ENCODE peak calls at places on chromosomes 16 and 17, in six cellular contexts. D is psoas muscle, E is cardiac muscle cell, S is DND-41, A is small intestine, P is upper lobe of left lung. O is an unnamed sample. For H3K9me3, the result is how much of the 10 kb centered on the place peaks cover.

GRCh38 chr17:46770818-46771600 is 47.5 kb downstream of the WNT3 start:
- DNase-seq in D (peak), E (peak), S (peak), A (peak), P (peak), O (no peak)

GRCh38 chr16:85636234-85636812 is 23.2 kb downstream of the GSE1 start:
- DNase-seq in D (no peak), E (no peak), S (no peak), A (no peak), P (peak), O (no peak)

GRCh38 chr17:65474658-65475057 is 86.8 kb downstream of the AXIN2 start:
- DNase-seq in D (no peak), E (no peak), S (no peak), A (no peak), P (no peak), O (no peak)

GRCh38 chr16:30923554-30924085 is at the start of gene FBXL19:
- DNase-seq in D (peak), E (no peak), S (no peak), A (no peak), P (peak), O (no peak)

GRCh38 chr17:31467502-31468256 is 76.2 kb downstream of the RAB11FIP4 start:
- DNase-seq in D (no peak), E (no peak), S (no peak), A (no peak), P (no peak), O (peak)

GRCh38 chr17:58233547-58233946 is 4.8 kb upstream of the LPO start:
- DNase-seq in D (no peak), E (no peak), S (no peak), A (no peak), P (no peak), O (no peak)

GRCh38 chr17:42843358-42843934 is 934 bp upstream of the AOC2 start:
- DNase-seq in D (no peak), E (peak), S (peak), A (peak), P (no peak), O (no peak)

GRCh38 chr17:68581863-68582645 is 19.1 kb downstream of the FAM20A start:
- DNase-seq in D (no peak), E (no peak), S (no peak), A (no peak), P (no peak), O (no peak)

GRCh38 chr17:44218344-44219125 is 940 bp downstream of the UBTF start:
- DNase-seq in D (peak), E (peak), S (peak), A (peak), P (peak), O (peak)

GRCh38 chr16:50675686-50676610 is 5.2 kb downstream of the SNX20 start:
- DNase-seq in D (no peak), E (no peak), S (no peak), A (no peak), P (no peak), O (no peak)

GRCh38 chr16:85753559-85753958 is 2.7 kb upstream of the C16orf74 start:
- DNase-seq in D (no peak), E (no peak), S (no peak), A (peak), P (no peak), O (peak)

GRCh38 chr17:50615818-50616217 is 18.9 kb upstream of the ABCC3 start:
- DNase-seq in D (no peak), E (no peak), S (no peak), A (no peak), P (no peak), O (no peak)

GRCh38 chr16:13012591-13012990 is 111.2 kb downstream of the SHISA9 start:
- DNase-seq in D (no peak), E (no peak), S (no peak), A (no peak), P (no peak), O (no peak)

GRCh38 chr16:49089533-49089932 is 192.1 kb downstream of the CBLN1 start:
- DNase-seq in D (no peak), E (no peak), S (no peak), A (no peak), P (no peak), O (no peak)

GRCh38 chr16:27706156-27706705 is 156.3 kb downstream of the KATNIP start:
- DNase-seq in D (no peak), E (no peak), S (no peak), A (no peak), P (no peak), O (no peak)

GRCh38 chr17:79002291-79002690 is 7.3 kb downstream of the CANT1 start:
- DNase-seq in D (no peak), E (no peak), S (no peak), A (no peak), P (no peak), O (no peak)

GRCh38 chr16:14334366-14335105 is 263.4 kb downstream of the MRTFB start:
- DNase-seq in D (no peak), E (peak), S (no peak), A (no peak), P (no peak), O (no peak)

GRCh38 chr16:14562691-14563491 is 67.2 kb downstream of the PARN start:
- DNase-seq in D (peak), E (peak), S (no peak), A (peak), P (no peak), O (no peak)

GRCh38 chr17:40604327-40605080 is 39.2 kb upstream of the CCR7 start:
- DNase-seq in D (no peak), E (no peak), S (no peak), A (no peak), P (no peak), O (no peak)

GRCh38 chr17:82315703-82316358 is 1.6 kb downstream of the CD7 start:
- DNase-seq in D (no peak), E (no peak), S (peak), A (peak), P (peak), O (no peak)

GRCh38 chr17:61009619-61010018 is 332.0 kb downstream of the BCAS3 start:
- DNase-seq in D (no peak), E (peak), S (no peak), A (no peak), P (no peak), O (no peak)

GRCh38 chr17:13597723-13598347 is 3.9 kb downstream of the HS3ST3A1 start:
- DNase-seq in D (no peak), E (peak), S (peak), A (peak), P (no peak), O (no peak)

GRCh38 chr17:41882756-41883155 is 17.5 kb upstream of the KLHL11 start:
- DNase-seq in D (no peak), E (no peak), S (no peak), A (no peak), P (no peak), O (no peak)

GRCh38 chr16:78004501-78004900 is 17.8 kb upstream of the CLEC3A start:
- DNase-seq in D (no peak), E (no peak), S (no peak), A (no peak), P (no peak), O (no peak)

GRCh38 chr16:12092347-12092882 is 115.9 kb downstream of the SNX29 start:
- DNase-seq in D (no peak), E (peak), S (no peak), A (no peak), P (no peak), O (no peak)

GRCh38 chr17:68906638-68907037 is 48.6 kb downstream of the ABCA8 start:
- DNase-seq in D (no peak), E (peak), S (no peak), A (peak), P (no peak), O (no peak)

GRCh38 chr16:2146739-2147138 is 1.7 kb upstream of the RAB26 start:
- DNase-seq in D (no peak), E (no peak), S (no peak), A (no peak), P (peak), O (no peak)

DNA sequence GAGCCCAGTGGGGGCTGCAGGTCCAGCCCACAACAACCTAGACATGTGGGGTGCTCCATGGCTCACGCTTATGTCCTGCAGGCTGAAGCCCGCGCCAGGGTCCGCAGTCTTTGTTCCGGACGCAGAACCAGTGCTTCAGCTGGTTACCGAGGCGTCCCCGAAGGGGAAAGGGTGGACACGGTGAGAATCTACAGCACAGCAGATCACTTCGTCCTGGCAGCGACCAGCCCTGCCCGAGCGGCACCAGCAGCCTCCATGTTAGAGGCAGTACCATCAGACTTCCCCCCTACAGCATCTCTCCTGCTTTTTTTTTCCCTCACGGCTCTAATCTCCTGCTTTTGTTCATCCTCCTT is 1736.4 kb downstream of the TP53TG3F start:
- DNase-seq in D (no peak), E (no peak), S (no peak), A (no peak), P (peak), O (no peak)
- H3K9me3 ChIP-seq in D (under half), E (under half), S (under half), A (under half), P (under half), O (under half)

DNA sequence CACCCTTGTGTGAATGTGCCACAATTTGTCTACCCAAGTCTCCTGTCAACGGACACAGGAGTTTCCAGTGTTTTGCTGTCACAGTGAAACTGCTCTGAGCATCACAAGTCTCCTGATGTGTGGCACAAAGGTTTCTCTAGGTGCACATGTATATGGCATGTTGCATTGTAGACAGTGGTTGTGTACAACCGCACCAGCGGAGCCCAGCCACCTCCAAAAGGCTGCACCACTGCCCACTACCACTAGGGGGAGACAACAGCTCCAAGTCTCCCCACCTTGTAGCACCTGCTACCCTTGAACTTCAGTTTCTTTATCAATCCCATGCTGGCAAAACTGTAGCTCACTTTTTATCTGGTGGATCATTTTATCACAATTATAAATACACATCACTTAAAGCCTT is 95.5 kb upstream of the ZNF469 start:
- DNase-seq in D (no peak), E (no peak), S (peak), A (peak), P (no peak), O (no peak)
- H3K9me3 ChIP-seq in D (under half), E (under half), S (under half), A (under half), P (under half), O (under half)

GRCh38 chr16:3306078-3306477 is 781 bp downstream of the ZNF75A start:
- DNase-seq in D (no peak), E (no peak), S (no peak), A (no peak), P (no peak), O (no peak)

GRCh38 chr16:3304370-3304769 is 860 bp downstream of the TIGD7 start:
- DNase-seq in D (no peak), E (peak), S (no peak), A (no peak), P (no peak), O (no peak)

GRCh38 chr16:3305109-3306068 is at the start of the genes TIGD7 and ZNF75A:
- DNase-seq in D (peak), E (peak), S (peak), A (peak), P (peak), O (peak)
- H3K9me3 ChIP-seq in D (half or more), E (under half), S (under half), A (under half), P (half or more), O (half or more)

DNA sequence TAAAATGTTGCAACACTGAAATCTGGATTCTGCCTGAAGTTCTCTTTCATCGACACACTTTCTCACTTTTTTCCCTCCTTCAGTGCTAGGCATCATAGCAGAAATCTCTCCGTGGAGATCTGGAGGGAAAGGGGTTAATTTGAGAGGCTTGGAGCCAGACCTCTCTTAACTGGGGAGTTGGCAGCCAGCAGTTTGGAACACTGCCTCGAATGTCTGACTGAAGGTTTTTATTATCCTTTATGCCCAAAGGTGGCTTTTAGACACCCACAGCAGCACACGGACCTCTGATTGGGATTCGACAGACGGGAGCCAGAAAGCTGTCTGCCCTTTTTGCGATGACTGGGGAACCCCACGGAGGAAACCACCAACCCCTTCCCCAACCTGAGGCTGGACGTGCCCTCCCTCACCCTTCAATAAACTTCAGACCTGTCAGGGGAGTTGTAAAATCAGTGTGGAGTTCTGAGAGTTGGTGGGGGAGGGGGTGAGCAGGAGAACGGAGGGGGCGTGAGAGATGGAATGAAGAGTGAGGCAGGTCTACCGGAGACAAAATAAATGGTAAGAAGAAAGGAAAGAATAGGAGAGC is 833.5 kb upstream of the SOX9 start:
- DNase-seq in D (no peak), E (peak), S (no peak), A (no peak), P (no peak), O (no peak)
- H3K9me3 ChIP-seq in D (under half), E (under half), S (under half), A (under half), P (under half), O (under half)

DNA sequence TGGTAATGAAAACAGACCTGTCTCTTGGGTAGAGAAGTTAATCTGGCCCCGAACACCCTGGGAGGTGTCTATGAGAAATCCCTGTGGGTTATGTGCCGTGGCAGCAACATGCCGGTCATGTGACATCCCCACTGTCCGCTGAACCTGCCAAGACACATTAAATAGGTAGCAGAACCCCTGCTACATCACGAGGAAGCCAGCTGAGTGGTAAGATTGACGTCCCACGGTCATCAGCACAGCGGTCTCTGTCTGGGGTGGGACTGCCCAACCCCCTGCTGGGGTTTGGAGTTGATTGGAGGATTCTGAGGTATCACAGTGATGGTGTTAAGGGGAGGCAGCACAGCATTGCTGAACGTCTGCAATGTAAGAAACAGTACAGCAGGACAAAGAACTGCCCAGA is 2.1 kb downstream of the TMED6 start:
- DNase-seq in D (no peak), E (no peak), S (no peak), A (no peak), P (no peak), O (no peak)
- H3K9me3 ChIP-seq in D (under half), E (under half), S (under half), A (under half), P (under half), O (under half)

DNA sequence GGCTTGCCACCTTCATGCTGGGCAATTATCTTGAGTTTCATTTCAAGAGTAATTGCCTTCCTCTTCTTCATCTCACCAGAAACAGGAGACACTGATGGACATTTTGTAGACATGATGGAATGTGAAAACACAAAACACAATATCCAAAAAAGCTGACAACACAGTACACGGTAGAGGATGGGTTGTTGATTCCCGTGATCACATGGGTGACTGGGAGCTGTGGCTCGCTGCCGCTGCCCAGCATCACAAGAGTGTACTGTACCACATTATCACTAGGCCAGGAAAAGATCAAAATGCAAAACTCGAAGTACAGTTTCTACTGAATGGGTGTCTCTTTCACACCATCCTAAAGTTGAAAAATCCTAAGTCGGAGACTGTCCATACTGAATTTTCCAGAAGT is 7.4 kb downstream of the PTRH2 start:
- DNase-seq in D (no peak), E (no peak), S (no peak), A (no peak), P (peak), O (no peak)
- H3K9me3 ChIP-seq in D (under half), E (under half), S (under half), A (under half), P (under half), O (under half)

GRCh38 chr17:52465407-52465806 is 306.9 kb upstream of the CA10 start:
- DNase-seq in D (no peak), E (no peak), S (no peak), A (no peak), P (peak), O (no peak)
- H3K9me3 ChIP-seq in D (under half), E (under half), S (under half), A (under half), P (under half), O (under half)

O was measured in breast epithelium.